ENCODE peak calls at places on chromosome 7, in eight cellular contexts. Z is hypothalamus; W is nucleus accumbens; M is substantia nigra; L is SJSA1; R is Right ventricle myocardium superior; H is colonic mucosa; Q is stimulated activated CD4-positive, alpha-beta T cell treated with anti-CD3 and anti-CD28 coated beads, Interleukin-4, amount 100 ng/mL, for 48 hours. U is an unnamed sample.

GRCh38 chr7:16900212-16900768 is 18.5 kb upstream of the AGR3 start:
- DNase-seq in W (no peak), R (no peak), L (no peak), M (no peak), Q (no peak), H (no peak), Z (no peak), U (no peak)

GRCh38 chr7:117673839-117674238 is 194.0 kb downstream of the CFTR start:
- DNase-seq in R (no peak), M (no peak), Z (no peak), Q (no peak), L (no peak), H (no peak), W (no peak), U (no peak)

GRCh38 chr7:91239171-91239604 is 25.0 kb upstream of the FZD1 start:
- DNase-seq in W (no peak), M (no peak), R (no peak), Z (no peak), Q (no peak), L (peak; percentile 43), H (no peak), U (no peak)

GRCh38 chr7:139871276-139871675 is 42.2 kb downstream of the TBXAS1 start:
- DNase-seq in R (no peak), L (no peak), W (no peak), H (no peak), Z (no peak), M (no peak), Q (no peak), U (no peak)

GRCh38 chr7:45586748-45587520 is 12.8 kb downstream of the ADCY1 start:
- DNase-seq in Q (no peak), W (no peak), H (no peak), L (no peak), Z (no peak), R (no peak), M (no peak), U (peak; percentile 67)

GRCh38 chr7:805261-805660 is 27.0 kb upstream of the SUN1 start:
- DNase-seq in H (peak; percentile 89), Z (no peak), M (no peak), W (no peak), R (no peak), L (no peak), Q (no peak), U (no peak)

GRCh38 chr7:20340839-20341238 is 10.1 kb downstream of the ITGB8 start:
- DNase-seq in M (peak; percentile 61), Z (no peak), H (peak; percentile 45), R (no peak), L (no peak), Q (no peak), W (no peak), U (no peak)

GRCh38 chr7:25891591-25891990 is 260.4 kb upstream of the NFE2L3 start:
- DNase-seq in H (no peak), W (no peak), L (no peak), R (no peak), Q (no peak), Z (no peak), M (no peak), U (no peak)

GRCh38 chr7:124251616-124252015 is 218.7 kb upstream of the TMEM229A start:
- DNase-seq in W (no peak), L (no peak), M (no peak), H (no peak), Q (no peak), Z (no peak), R (no peak), U (no peak)

GRCh38 chr7:131844380-131844779 is 288.0 kb upstream of the PODXL start:
- DNase-seq in Q (no peak), M (no peak), R (no peak), L (no peak), H (no peak), W (no peak), Z (no peak), U (no peak)

GRCh38 chr7:26449175-26450165 is 157.8 kb downstream of the SNX10 start:
- DNase-seq in H (no peak), Q (no peak), Z (no peak), M (no peak), W (no peak), L (no peak), R (no peak), U (no peak)

GRCh38 chr7:146002431-146003078 is 114.0 kb upstream of the CNTNAP2 start:
- DNase-seq in M (no peak), H (no peak), Z (no peak), R (no peak), Q (no peak), W (no peak), L (no peak), U (no peak)

GRCh38 chr7:116426428-116427156 is 72.9 kb upstream of the CAV2 start:
- DNase-seq in M (no peak), H (peak; percentile 55), L (peak; percentile 62), W (no peak), R (no peak), Z (no peak), Q (no peak), U (no peak)

GRCh38 chr7:3250725-3251124 is 50.3 kb upstream of the SDK1 start:
- DNase-seq in L (no peak), H (no peak), M (no peak), R (no peak), Z (no peak), W (no peak), Q (no peak), U (no peak)

GRCh38 chr7:133313575-133313974 is 60.7 kb downstream of the EXOC4 start:
- DNase-seq in H (no peak), Z (no peak), R (no peak), M (no peak), L (no peak), W (no peak), Q (no peak), U (no peak)

GRCh38 chr7:134637934-134638719 is 8.5 kb upstream of the BPGM start:
- DNase-seq in L (no peak), M (no peak), H (no peak), Q (no peak), Z (no peak), R (no peak), W (no peak), U (no peak)

GRCh38 chr7:42380411-42380810 is 143.4 kb upstream of the GLI3 start:
- DNase-seq in Q (no peak), Z (no peak), R (no peak), M (no peak), L (no peak), H (no peak), W (no peak), U (no peak)

GRCh38 chr7:158497627-158498026 is 90.0 kb downstream of the PTPRN2 start:
- DNase-seq in H (no peak), R (no peak), L (no peak), Q (no peak), M (no peak), W (no peak), Z (no peak), U (no peak)

GRCh38 chr7:25454562-25455031 is 226.3 kb upstream of the NPVF start:
- DNase-seq in Q (no peak), W (no peak), M (no peak), L (no peak), Z (no peak), H (no peak), R (peak; percentile 53), U (no peak)

GRCh38 chr7:37105762-37106161 is 342.9 kb downstream of the ELMO1 start:
- DNase-seq in W (no peak), Z (no peak), L (no peak), Q (no peak), R (no peak), H (no peak), M (no peak), U (no peak)

GRCh38 chr7:135160858-135161653 is 9.5 kb downstream of the CYREN start:
- DNase-seq in L (no peak), R (peak; percentile 47), H (no peak), M (no peak), Z (no peak), Q (no peak), W (no peak), U (no peak)

GRCh38 chr7:97580205-97580604 is 151.7 kb upstream of the TAC1 start:
- DNase-seq in W (no peak), Z (no peak), R (no peak), H (no peak), M (no peak), Q (no peak), L (no peak), U (no peak)

GRCh38 chr7:136501151-136501550 is 367.3 kb upstream of the CHRM2 start:
- DNase-seq in W (no peak), Q (no peak), H (no peak), Z (no peak), R (no peak), M (no peak), L (no peak), U (no peak)

GRCh38 chr7:117808273-117808868 is 64.9 kb downstream of the CTTNBP2 start:
- DNase-seq in Z (peak; percentile 10), W (peak; percentile 38), Q (no peak), R (peak; percentile 69), L (no peak), H (no peak), M (peak; percentile 62), U (peak; percentile 32)

GRCh38 chr7:88027724-88028123 is 93.7 kb downstream of the ADAM22 start:
- DNase-seq in Q (no peak), M (no peak), Z (no peak), W (no peak), L (no peak), R (no peak), H (no peak), U (no peak)

GRCh38 chr7:102291056-102291915 is 4.6 kb downstream of the SH2B2 start:
- DNase-seq in W (no peak), L (peak; percentile 39), H (no peak), R (no peak), Z (no peak), M (no peak), Q (no peak), U (no peak)

GRCh38 chr7:107233981-107234380 is 65.2 kb downstream of the HBP1 start:
- DNase-seq in R (no peak), W (no peak), L (no peak), H (no peak), Q (no peak), Z (no peak), M (no peak), U (no peak)

GRCh38 chr7:155276800-155277375 is 20.8 kb upstream of the INSIG1 start:
- DNase-seq in Q (no peak), W (no peak), R (no peak), Z (no peak), L (no peak), H (no peak), M (no peak), U (peak; percentile 51)

GRCh38 chr7:155052982-155053381 is 17.1 kb upstream of the HTR5A start:
- DNase-seq in Z (no peak), M (no peak), R (no peak), Q (no peak), H (no peak), W (no peak), L (no peak), U (no peak)

GRCh38 chr7:55280031-55280454 is 85.1 kb upstream of the LANCL2 start:
- DNase-seq in Q (peak; percentile 58), M (peak; percentile 42), L (peak; percentile 63), Z (peak; percentile 11), W (no peak), R (no peak), H (peak; percentile 61), U (no peak)

GRCh38 chr7:122199171-122199570 is 55.1 kb upstream of the AASS start:
- DNase-seq in Q (no peak), H (no peak), W (no peak), L (no peak), Z (no peak), R (no peak), M (no peak), U (no peak)

GRCh38 chr7:118080947-118081346 is 103.0 kb upstream of the LSM8 start:
- DNase-seq in Z (no peak), Q (peak; percentile 32), M (no peak), R (no peak), L (peak; percentile 58), H (peak; percentile 25), W (no peak), U (no peak)

GRCh38 chr7:106767073-106767472 is 98.0 kb upstream of the PIK3CG start:
- DNase-seq in R (no peak), M (no peak), Q (no peak), W (no peak), L (no peak), Z (no peak), H (no peak), U (no peak)

GRCh38 chr7:73429218-73429617 is 4.4 kb upstream of the FZD9 start:
- DNase-seq in Q (no peak), R (no peak), Z (no peak), M (no peak), L (no peak), W (no peak), H (no peak), U (peak; percentile 76)

U was measured in posterior cingulate gyrus.